ENCODE peak calls at places on chromosomes 13 and 19, in seven cellular contexts. V is neural progenitor cell; B is IMR-90; P is esophagus squamous epithelium; H is ovary; G is naive thymus-derived CD4-positive, alpha-beta T cell; A is psoas muscle. J is an unnamed sample. For H3K4me1 and H3K27me3, the result is how much of the 10 kb centered on the place peaks cover.

GRCh38 chr13:98041081-98041820 is 87.8 kb downstream of the IPO5 start:
- DNase-seq in V (no peak), G (no peak), H (no peak), P (no peak), A (no peak), B (no peak), J (no peak)

GRCh38 chr19:16069813-16070365 is 6.4 kb upstream of the TPM4 start:
- DNase-seq in B (no peak), P (no peak), A (no peak), V (no peak), H (no peak), G (no peak), J (peak)

GRCh38 chr19:14005381-14006084 is 587 bp downstream of the RFX1 start:
- DNase-seq in B (peak), V (peak), P (peak), A (peak), G (peak), H (peak), J (peak)

GRCh38 chr13:40389081-40389641 is 277.3 kb downstream of the FOXO1 start:
- DNase-seq in P (no peak), H (no peak), V (no peak), B (no peak), A (no peak), G (peak), J (no peak)

GRCh38 chr13:93173656-93174055 is 53.0 kb upstream of the GPC6 start:
- DNase-seq in V (no peak), B (peak), G (no peak), H (no peak), A (no peak), P (no peak), J (no peak)

GRCh38 chr19:6654347-6655310 is 15.3 kb downstream of the TNFSF14 start:
- DNase-seq in B (no peak), V (no peak), H (no peak), A (no peak), P (no peak), G (peak), J (no peak)

GRCh38 chr13:44404261-44405139 is 30.9 kb downstream of the SERP2 start:
- DNase-seq in V (peak), H (no peak), B (no peak), P (no peak), G (no peak), A (no peak), J (no peak)

GRCh38 chr13:36619535-36619934 is 54.3 kb upstream of the SERTM1 start:
- DNase-seq in B (no peak), A (no peak), P (no peak), V (no peak), H (no peak), G (no peak), J (no peak)

GRCh38 chr13:111939285-111940278 is 127.4 kb upstream of the SOX1 start:
- DNase-seq in V (no peak), G (no peak), A (no peak), H (no peak), P (no peak), B (no peak), J (no peak)

GRCh38 chr19:45075215-45076028 is 856 bp downstream of the ZNF296 start:
- DNase-seq in G (no peak), A (peak), V (peak), B (no peak), P (peak), H (no peak), J (peak)

DNA sequence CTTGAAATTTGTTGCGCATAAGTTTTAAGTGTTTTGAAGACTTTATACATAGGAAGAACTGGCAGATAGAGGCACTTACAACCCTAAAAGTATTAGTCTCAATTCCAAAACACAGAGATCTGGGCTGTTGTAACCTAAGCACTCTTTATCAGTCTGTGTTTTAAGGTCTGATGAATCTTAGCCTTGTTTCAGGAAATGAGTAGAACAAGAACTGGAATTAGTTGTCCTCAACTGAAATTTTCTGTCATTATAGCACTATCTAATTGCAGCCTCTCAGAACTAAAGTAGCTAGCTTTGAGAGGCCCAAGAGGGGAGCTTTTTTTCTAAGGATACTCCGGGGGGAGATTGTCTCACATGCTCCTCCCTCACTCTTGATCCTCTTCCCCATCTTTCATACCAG is 13.0 kb downstream of the HNRNPM start:
- DNase-seq in P (no peak), A (no peak), B (no peak), V (no peak), H (no peak), G (no peak), J (no peak)
- H3K4me1 ChIP-seq in P (half or more), A (half or more), B (under half), V (under half), H (under half), G (under half), J (under half)

DNA sequence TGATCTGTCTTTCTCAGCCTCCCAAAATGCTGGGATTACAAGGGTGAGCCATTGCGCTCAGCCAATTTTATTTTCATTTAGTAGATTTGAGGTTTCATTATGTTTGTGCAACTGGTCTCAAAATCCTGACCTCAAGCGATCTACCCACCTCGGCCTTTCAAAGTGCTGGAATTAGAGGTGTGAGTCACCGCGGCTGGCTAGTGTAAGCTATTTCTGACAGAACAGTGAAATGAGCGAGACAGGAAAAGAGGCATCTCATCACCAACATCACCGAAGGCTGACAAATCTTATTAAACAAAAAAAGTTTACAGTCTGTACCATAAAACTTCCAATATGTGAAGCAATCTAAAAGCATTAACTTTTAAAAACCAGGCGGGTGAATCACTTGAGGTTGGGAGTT is 12.2 kb upstream of the ZNF888 start:
- DNase-seq in H (no peak), A (no peak), P (no peak), V (no peak), G (no peak), B (peak), J (no peak)
- H3K27me3 ChIP-seq in H (under half), A (under half), P (under half), V (under half), G (under half), B (under half), J (under half)

GRCh38 chr13:99630269-99630898 is 129.1 kb downstream of the TM9SF2 start:
- DNase-seq in A (no peak), H (no peak), P (no peak), G (no peak), V (no peak), B (no peak), J (no peak)

GRCh38 chr13:99626461-99627082 is 125.3 kb downstream of the TM9SF2 start:
- DNase-seq in V (peak), P (no peak), A (no peak), B (peak), H (peak), G (no peak), J (no peak)

GRCh38 chr13:99624936-99625540 is 123.8 kb downstream of the TM9SF2 start:
- DNase-seq in G (no peak), V (peak), B (no peak), A (no peak), P (no peak), H (no peak), J (no peak)

GRCh38 chr13:99629641-99630040 is 128.4 kb downstream of the TM9SF2 start:
- DNase-seq in B (no peak), V (no peak), A (no peak), H (no peak), G (no peak), P (no peak), J (no peak)

GRCh38 chr13:99628442-99628841 is 127.2 kb downstream of the TM9SF2 start:
- DNase-seq in G (no peak), V (no peak), A (no peak), H (no peak), B (no peak), P (no peak), J (no peak)
- H3K27ac ChIP-seq in G (no peak), V (no peak), A (no peak), H (no peak), B (no peak), P (no peak), J (no peak)

DNA sequence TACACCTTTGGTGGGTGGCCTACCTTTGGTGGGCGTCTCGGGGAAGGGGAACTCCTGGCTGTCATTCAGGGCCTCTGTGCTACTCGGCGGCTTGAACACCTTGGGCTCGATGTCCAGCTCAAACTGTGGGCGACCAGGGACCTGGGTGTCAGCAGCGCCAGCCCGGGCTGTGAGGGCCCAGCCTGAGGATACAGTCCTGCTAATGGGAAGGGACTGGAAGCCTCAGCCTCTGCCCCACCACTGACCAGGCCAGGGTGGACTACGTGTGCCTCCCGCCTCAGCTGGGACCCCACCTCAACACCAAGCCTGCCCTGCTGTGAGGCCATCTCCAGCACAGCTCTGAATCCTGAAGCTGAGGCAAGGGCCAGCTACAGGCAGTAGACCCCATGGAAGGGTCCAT is 7.7 kb downstream of the TMEM259 start:
- DNase-seq in P (no peak), G (no peak), A (no peak), B (no peak), H (no peak), V (no peak), J (no peak)
- H3K4me1 ChIP-seq in P (under half), G (under half), A (under half), B (under half), H (under half), V (under half), J (under half)

GRCh38 chr19:49070416-49070815 is 2.1 kb downstream of the KCNA7 start:
- DNase-seq in B (no peak), V (no peak), H (no peak), G (no peak), P (no peak), A (no peak), J (no peak)

GRCh38 chr19:49069026-49069425 is 3.5 kb downstream of the KCNA7 start:
- DNase-seq in A (no peak), P (no peak), B (no peak), V (no peak), G (no peak), H (no peak), J (no peak)

GRCh38 chr19:49071860-49072547 is 495 bp downstream of the KCNA7 start:
- DNase-seq in A (peak), H (no peak), P (no peak), B (no peak), V (peak), G (no peak), J (no peak)

GRCh38 chr19:49073514-49074378 is 1.2 kb upstream of the KCNA7 start:
- DNase-seq in A (peak), B (no peak), V (peak), H (no peak), G (no peak), P (no peak), J (no peak)
- H3K27me3 ChIP-seq in A (under half), B (under half), V (half or more), H (under half), G (under half), P (under half), J (under half)

GRCh38 chr19:34932494-34932893 is 5.8 kb downstream of the ZNF30 start:
- DNase-seq in A (no peak), P (no peak), B (no peak), H (no peak), V (no peak), G (no peak), J (no peak)

GRCh38 chr19:34926361-34926684 is 380 bp upstream of the ZNF30 start:
- DNase-seq in A (no peak), G (no peak), V (no peak), H (no peak), P (no peak), B (no peak), J (no peak)

GRCh38 chr19:34925278-34925855 is 1.3 kb upstream of the ZNF30 start:
- DNase-seq in A (no peak), B (no peak), V (no peak), P (no peak), G (no peak), H (peak), J (no peak)

GRCh38 chr19:34926685-34927375 is at the start of gene ZNF30:
- DNase-seq in A (peak), G (peak), H (peak), P (peak), B (peak), V (peak), J (peak)
- H3K27ac ChIP-seq in A (peak), G (peak), H (no peak), P (peak), B (peak), V (no peak), J (no peak)

GRCh38 chr13:79402679-79403078 is 3.4 kb downstream of the RBM26 start:
- DNase-seq in V (no peak), H (no peak), A (no peak), G (no peak), P (no peak), B (no peak), J (no peak)

GRCh38 chr13:79402074-79402635 is 3.9 kb downstream of the RBM26 start:
- DNase-seq in P (no peak), V (no peak), B (no peak), A (no peak), G (no peak), H (no peak), J (no peak)

GRCh38 chr13:79404361-79404760 is 1.7 kb downstream of the RBM26 start:
- DNase-seq in H (no peak), G (no peak), P (no peak), B (no peak), A (no peak), V (peak), J (no peak)

GRCh38 chr13:79401259-79402071 is 4.6 kb downstream of the RBM26 start:
- DNase-seq in H (no peak), G (peak), P (no peak), V (no peak), B (no peak), A (no peak), J (no peak)

DNA sequence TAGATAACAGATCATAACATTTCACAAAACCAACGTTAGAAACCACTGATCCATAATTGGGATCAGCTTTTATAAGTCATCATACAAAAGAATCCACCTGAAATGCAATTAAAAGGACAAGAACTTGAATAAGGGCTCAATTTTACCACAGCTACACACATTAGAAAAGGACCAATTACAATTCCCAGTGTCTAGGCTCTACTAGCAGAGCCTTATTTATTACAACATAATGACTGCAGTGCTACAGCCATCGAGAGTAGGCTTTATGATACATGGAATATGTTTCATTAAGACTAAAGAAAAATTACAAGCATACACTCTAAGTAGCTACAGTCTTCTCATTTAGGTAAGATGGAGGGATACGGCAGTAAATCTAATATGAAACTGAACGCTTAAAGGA is 2.9 kb downstream of the RBM26 start:
- DNase-seq in G (no peak), A (no peak), V (no peak), H (no peak), B (no peak), P (no peak), J (no peak)
- H3K4me1 ChIP-seq in G (under half), A (half or more), V (half or more), H (under half), B (under half), P (under half), J (under half)

J was measured in aorta.